ENCODE peak calls at places on chromosomes 16 and 17, in seven cellular contexts. One of them, this sample, is unnamed.

GRCh38 chr17:17077101-17077500 is 34.8 kb downstream of the MPRIP start:
- DNase-seq in H9: no peak
- DNase-seq in DND-41: no peak
- DNase-seq in mammary epithelial cell: no peak
- DNase-seq in fibroblast of lung: no peak
- DNase-seq in GM23338: no peak
- DNase-seq in neuronal stem cell: no peak
- DNase-seq in this sample: no peak

GRCh38 chr16:2963611-2964415 is at the start of gene KREMEN2:
- DNase-seq in fibroblast of lung: no peak
- DNase-seq in mammary epithelial cell: peak
- DNase-seq in GM23338: peak
- DNase-seq in neuronal stem cell: peak
- DNase-seq in DND-41: no peak
- DNase-seq in H9: peak
- DNase-seq in this sample: peak

GRCh38 chr17:19650826-19651225 is 2.3 kb downstream of the ALDH3A2 start:
- DNase-seq in mammary epithelial cell: peak
- DNase-seq in fibroblast of lung: peak
- DNase-seq in GM23338: no peak
- DNase-seq in neuronal stem cell: no peak
- DNase-seq in H9: no peak
- DNase-seq in DND-41: no peak
- DNase-seq in this sample: no peak

GRCh38 chr17:75518983-75519540 is 2.7 kb downstream of the TSEN54 start:
- DNase-seq in DND-41: no peak
- DNase-seq in H9: no peak
- DNase-seq in neuronal stem cell: no peak
- DNase-seq in GM23338: peak
- DNase-seq in mammary epithelial cell: no peak
- DNase-seq in fibroblast of lung: no peak
- DNase-seq in this sample: no peak

GRCh38 chr17:79064026-79064425 is 10.6 kb upstream of the ENGASE start:
- DNase-seq in mammary epithelial cell: no peak
- DNase-seq in DND-41: no peak
- DNase-seq in neuronal stem cell: no peak
- DNase-seq in H9: no peak
- DNase-seq in fibroblast of lung: no peak
- DNase-seq in GM23338: no peak
- DNase-seq in this sample: no peak

GRCh38 chr16:46916980-46917379 is 32.8 kb downstream of the GPT2 start:
- DNase-seq in GM23338: no peak
- DNase-seq in mammary epithelial cell: no peak
- DNase-seq in H9: no peak
- DNase-seq in neuronal stem cell: no peak
- DNase-seq in fibroblast of lung: no peak
- DNase-seq in DND-41: peak
- DNase-seq in this sample: peak

GRCh38 chr16:75304521-75305363 is 53.3 kb upstream of the BCAR1 start:
- DNase-seq in neuronal stem cell: no peak
- DNase-seq in DND-41: no peak
- DNase-seq in H9: no peak
- DNase-seq in GM23338: no peak
- DNase-seq in fibroblast of lung: peak
- DNase-seq in mammary epithelial cell: peak
- DNase-seq in this sample: peak

GRCh38 chr16:81740163-81740562 is 38.9 kb upstream of the PLCG2 start:
- DNase-seq in GM23338: peak
- DNase-seq in neuronal stem cell: no peak
- DNase-seq in fibroblast of lung: no peak
- DNase-seq in DND-41: no peak
- DNase-seq in mammary epithelial cell: no peak
- DNase-seq in H9: peak
- DNase-seq in this sample: no peak

GRCh38 chr17:82840431-82840831 is 609 bp upstream of the ZNF750 start:
- DNase-seq in fibroblast of lung: no peak
- DNase-seq in mammary epithelial cell: peak
- DNase-seq in GM23338: peak
- DNase-seq in H9: no peak
- DNase-seq in DND-41: no peak
- DNase-seq in neuronal stem cell: no peak
- DNase-seq in this sample: no peak

GRCh38 chr16:89048871-89049422 is 44.7 kb upstream of the ACSF3 start:
- DNase-seq in GM23338: no peak
- DNase-seq in DND-41: no peak
- DNase-seq in mammary epithelial cell: no peak
- DNase-seq in neuronal stem cell: no peak
- DNase-seq in fibroblast of lung: no peak
- DNase-seq in H9: no peak
- DNase-seq in this sample: no peak

GRCh38 chr16:84479716-84480450 is 24.6 kb downstream of the MEAK7 start:
- DNase-seq in mammary epithelial cell: no peak
- DNase-seq in DND-41: no peak
- DNase-seq in H9: no peak
- DNase-seq in neuronal stem cell: no peak
- DNase-seq in fibroblast of lung: no peak
- DNase-seq in GM23338: no peak
- DNase-seq in this sample: no peak

GRCh38 chr17:3765981-3766380 is 35.0 kb downstream of the ITGAE start:
- DNase-seq in neuronal stem cell: no peak
- DNase-seq in fibroblast of lung: no peak
- DNase-seq in GM23338: no peak
- DNase-seq in mammary epithelial cell: no peak
- DNase-seq in DND-41: peak
- DNase-seq in H9: no peak
- DNase-seq in this sample: no peak

GRCh38 chr16:8568231-8568617 is 22.1 kb downstream of the TMEM114 start:
- DNase-seq in DND-41: no peak
- DNase-seq in mammary epithelial cell: no peak
- DNase-seq in H9: no peak
- DNase-seq in fibroblast of lung: peak
- DNase-seq in GM23338: no peak
- DNase-seq in neuronal stem cell: no peak
- DNase-seq in this sample: no peak
- H2AFZ ChIP-seq in DND-41: peak
- H2AFZ ChIP-seq in mammary epithelial cell: peak
- H2AFZ ChIP-seq in H9: no peak
- H2AFZ ChIP-seq in fibroblast of lung: no peak
- H2AFZ ChIP-seq in GM23338: no peak
- H2AFZ ChIP-seq in neuronal stem cell: peak
- H2AFZ ChIP-seq in this sample: no peak

GRCh38 chr16:54477766-54478165 is 191.2 kb upstream of the IRX3 start:
- DNase-seq in GM23338: no peak
- DNase-seq in neuronal stem cell: no peak
- DNase-seq in DND-41: no peak
- DNase-seq in mammary epithelial cell: no peak
- DNase-seq in fibroblast of lung: no peak
- DNase-seq in H9: no peak
- DNase-seq in this sample: no peak
- H2AFZ ChIP-seq in GM23338: no peak
- H2AFZ ChIP-seq in neuronal stem cell: no peak
- H2AFZ ChIP-seq in DND-41: no peak
- H2AFZ ChIP-seq in mammary epithelial cell: no peak
- H2AFZ ChIP-seq in fibroblast of lung: no peak
- H2AFZ ChIP-seq in H9: no peak
- H2AFZ ChIP-seq in this sample: no peak

GRCh38 chr17:7923290-7923628 is 6.4 kb downstream of the KCNAB3 start:
- DNase-seq in neuronal stem cell: no peak
- DNase-seq in DND-41: no peak
- DNase-seq in GM23338: no peak
- DNase-seq in mammary epithelial cell: no peak
- DNase-seq in fibroblast of lung: no peak
- DNase-seq in H9: no peak
- DNase-seq in this sample: no peak
- H2AFZ ChIP-seq in neuronal stem cell: no peak
- H2AFZ ChIP-seq in DND-41: peak
- H2AFZ ChIP-seq in GM23338: peak
- H2AFZ ChIP-seq in mammary epithelial cell: peak
- H2AFZ ChIP-seq in fibroblast of lung: peak
- H2AFZ ChIP-seq in H9: no peak
- H2AFZ ChIP-seq in this sample: no peak

GRCh38 chr17:49223168-49223516 is 7.4 kb downstream of the PHOSPHO1 start:
- DNase-seq in GM23338: no peak
- DNase-seq in mammary epithelial cell: no peak
- DNase-seq in neuronal stem cell: no peak
- DNase-seq in fibroblast of lung: no peak
- DNase-seq in H9: no peak
- DNase-seq in DND-41: no peak
- DNase-seq in this sample: no peak

GRCh38 chr17:49224198-49224996 is 6.2 kb downstream of the PHOSPHO1 start:
- DNase-seq in neuronal stem cell: no peak
- DNase-seq in fibroblast of lung: no peak
- DNase-seq in DND-41: no peak
- DNase-seq in GM23338: peak
- DNase-seq in H9: peak
- DNase-seq in mammary epithelial cell: no peak
- DNase-seq in this sample: no peak

GRCh38 chr17:49224997-49225337 is 5.6 kb downstream of the PHOSPHO1 start:
- DNase-seq in H9: no peak
- DNase-seq in GM23338: no peak
- DNase-seq in mammary epithelial cell: no peak
- DNase-seq in DND-41: no peak
- DNase-seq in neuronal stem cell: no peak
- DNase-seq in fibroblast of lung: no peak
- DNase-seq in this sample: no peak

GRCh38 chr17:49225554-49226236 is 4.9 kb downstream of the PHOSPHO1 start:
- DNase-seq in mammary epithelial cell: no peak
- DNase-seq in neuronal stem cell: no peak
- DNase-seq in GM23338: no peak
- DNase-seq in H9: no peak
- DNase-seq in DND-41: no peak
- DNase-seq in fibroblast of lung: no peak
- DNase-seq in this sample: no peak

GRCh38 chr17:49223517-49224197 is 6.9 kb downstream of the PHOSPHO1 start:
- DNase-seq in DND-41: peak
- DNase-seq in mammary epithelial cell: no peak
- DNase-seq in neuronal stem cell: peak
- DNase-seq in fibroblast of lung: no peak
- DNase-seq in GM23338: peak
- DNase-seq in H9: peak
- DNase-seq in this sample: peak
- H2AFZ ChIP-seq in DND-41: no peak
- H2AFZ ChIP-seq in mammary epithelial cell: peak
- H2AFZ ChIP-seq in neuronal stem cell: peak
- H2AFZ ChIP-seq in fibroblast of lung: no peak
- H2AFZ ChIP-seq in GM23338: peak
- H2AFZ ChIP-seq in H9: no peak
- H2AFZ ChIP-seq in this sample: peak

GRCh38 chr16:79013930-79014329 is 586.6 kb downstream of the MAF start:
- DNase-seq in neuronal stem cell: no peak
- DNase-seq in mammary epithelial cell: no peak
- DNase-seq in GM23338: no peak
- DNase-seq in fibroblast of lung: no peak
- DNase-seq in H9: no peak
- DNase-seq in DND-41: no peak
- DNase-seq in this sample: no peak
- H2AFZ ChIP-seq in neuronal stem cell: peak
- H2AFZ ChIP-seq in mammary epithelial cell: no peak
- H2AFZ ChIP-seq in GM23338: no peak
- H2AFZ ChIP-seq in fibroblast of lung: no peak
- H2AFZ ChIP-seq in H9: no peak
- H2AFZ ChIP-seq in DND-41: no peak
- H2AFZ ChIP-seq in this sample: no peak

DNA sequence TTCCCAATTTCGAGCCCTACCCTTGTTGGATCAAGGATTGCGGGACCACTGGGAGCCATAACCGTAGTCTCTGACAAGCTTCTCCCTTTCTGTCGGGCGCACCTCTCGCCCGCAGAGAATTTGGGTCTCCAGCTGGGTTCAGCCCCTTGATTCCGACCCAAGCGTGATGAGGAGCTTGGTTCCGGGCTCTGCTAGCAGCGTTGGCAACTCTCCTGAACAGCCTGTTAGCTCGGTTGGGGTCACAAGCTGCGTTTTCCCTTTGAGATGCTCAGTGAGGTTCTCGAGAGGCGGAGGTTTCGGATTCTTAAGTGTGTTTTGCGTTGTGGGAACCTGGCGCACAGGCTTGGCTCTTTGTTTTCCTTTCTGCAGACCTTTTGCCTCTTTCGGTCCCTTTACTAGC is 667 bp downstream of the ATXN1L start:
- DNase-seq in H9: no peak
- DNase-seq in neuronal stem cell: no peak
- DNase-seq in mammary epithelial cell: peak
- DNase-seq in DND-41: peak
- DNase-seq in fibroblast of lung: peak
- DNase-seq in GM23338: peak
- DNase-seq in this sample: no peak
- H2AFZ ChIP-seq in H9: no peak
- H2AFZ ChIP-seq in neuronal stem cell: peak
- H2AFZ ChIP-seq in mammary epithelial cell: peak
- H2AFZ ChIP-seq in DND-41: peak
- H2AFZ ChIP-seq in fibroblast of lung: peak
- H2AFZ ChIP-seq in GM23338: peak
- H2AFZ ChIP-seq in this sample: no peak

GRCh38 chr17:59853168-59853918 is 39.4 kb downstream of the TUBD1 start:
- DNase-seq in fibroblast of lung: peak
- DNase-seq in neuronal stem cell: no peak
- DNase-seq in H9: peak
- DNase-seq in DND-41: peak
- DNase-seq in mammary epithelial cell: peak
- DNase-seq in GM23338: peak
- DNase-seq in this sample: no peak

GRCh38 chr17:59863607-59864006 is 29.1 kb downstream of the TUBD1 start:
- DNase-seq in GM23338: no peak
- DNase-seq in neuronal stem cell: no peak
- DNase-seq in fibroblast of lung: no peak
- DNase-seq in H9: no peak
- DNase-seq in mammary epithelial cell: no peak
- DNase-seq in DND-41: no peak
- DNase-seq in this sample: no peak

GRCh38 chr17:59859444-59860025 is 33.2 kb downstream of the TUBD1 start:
- DNase-seq in GM23338: no peak
- DNase-seq in neuronal stem cell: no peak
- DNase-seq in DND-41: no peak
- DNase-seq in H9: no peak
- DNase-seq in fibroblast of lung: peak
- DNase-seq in mammary epithelial cell: no peak
- DNase-seq in this sample: no peak

GRCh38 chr17:59856859-59857794 is 35.6 kb downstream of the TUBD1 start:
- DNase-seq in DND-41: no peak
- DNase-seq in mammary epithelial cell: no peak
- DNase-seq in GM23338: peak
- DNase-seq in fibroblast of lung: no peak
- DNase-seq in neuronal stem cell: no peak
- DNase-seq in H9: no peak
- DNase-seq in this sample: no peak

DNA sequence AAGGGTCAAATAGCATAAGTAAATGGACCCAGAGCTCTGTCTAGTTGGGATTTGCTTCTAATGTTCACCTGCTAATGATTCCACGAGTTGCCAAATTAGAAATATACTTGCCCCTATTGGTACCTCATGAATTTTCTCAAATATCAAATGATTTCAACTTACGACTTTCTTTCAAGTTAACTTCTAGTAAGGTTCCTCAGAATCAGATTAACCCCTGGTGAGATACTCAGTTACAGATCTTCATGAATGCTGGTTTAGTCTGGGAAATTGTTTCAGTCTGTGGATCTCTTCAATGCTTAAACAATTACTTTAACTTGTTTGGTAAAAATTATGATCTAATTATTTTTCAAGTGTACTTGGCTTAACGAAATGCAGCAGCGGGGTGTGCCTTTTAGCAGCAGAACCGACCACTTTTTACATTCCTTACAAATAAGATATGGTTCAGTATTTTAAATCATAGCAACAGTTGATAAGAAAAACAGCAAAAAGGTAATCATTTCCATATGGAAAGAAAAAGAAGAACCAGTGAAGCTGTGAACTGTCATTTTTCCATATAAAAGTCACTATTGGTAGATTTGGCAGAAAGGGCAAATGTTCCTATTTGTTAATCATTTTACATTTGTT is 34.5 kb downstream of the TUBD1 start:
- DNase-seq in GM23338: no peak
- DNase-seq in mammary epithelial cell: no peak
- DNase-seq in H9: no peak
- DNase-seq in neuronal stem cell: no peak
- DNase-seq in DND-41: no peak
- DNase-seq in fibroblast of lung: no peak
- DNase-seq in this sample: no peak
- H2AFZ ChIP-seq in GM23338: no peak
- H2AFZ ChIP-seq in mammary epithelial cell: no peak
- H2AFZ ChIP-seq in H9: no peak
- H2AFZ ChIP-seq in neuronal stem cell: no peak
- H2AFZ ChIP-seq in DND-41: no peak
- H2AFZ ChIP-seq in fibroblast of lung: no peak
- H2AFZ ChIP-seq in this sample: no peak